ENCODE peak calls at places on chromosomes 16 and 17, in six cellular contexts. F, A, X, P, G and Y are unnamed samples. For H3K9me3, the result is how much of the 10 kb centered on the place peaks cover.

GRCh38 chr16:6957676-6958075 is 375.0 kb upstream of the RBFOX1 start:
- DNase-seq in P (no peak), G (no peak), F (no peak), X (no peak), A (no peak), Y (no peak)

GRCh38 chr16:67187175-67187900 is 2.6 kb downstream of the EXOC3L1 start:
- DNase-seq in G (peak), P (no peak), F (no peak), X (no peak), A (no peak), Y (no peak)

GRCh38 chr16:1781758-1782407 is 488 bp downstream of the SPSB3 start:
- DNase-seq in F (no peak), A (peak), X (peak), P (no peak), G (peak), Y (no peak)

GRCh38 chr17:19730829-19731228 is 14.4 kb upstream of the SLC47A2 start:
- DNase-seq in G (no peak), X (no peak), F (no peak), A (no peak), P (no peak), Y (no peak)

GRCh38 chr16:80285089-80285488 is 255.7 kb upstream of the DYNLRB2 start:
- DNase-seq in G (no peak), A (no peak), P (no peak), X (no peak), F (no peak), Y (no peak)

GRCh38 chr16:79008036-79008868 is 592.3 kb downstream of the MAF start:
- DNase-seq in X (peak), F (no peak), A (no peak), P (no peak), G (no peak), Y (no peak)

GRCh38 chr16:15639061-15639568 is 3.8 kb downstream of the MARF1 start:
- DNase-seq in P (no peak), X (no peak), A (no peak), G (no peak), F (no peak), Y (no peak)

GRCh38 chr17:42279776-42280630 is 3.8 kb upstream of the STAT5B start:
- DNase-seq in P (no peak), X (no peak), F (peak), A (no peak), G (no peak), Y (no peak)

GRCh38 chr17:66776999-66777688 is 57.8 kb upstream of the CACNG5 start:
- DNase-seq in P (no peak), F (no peak), G (no peak), X (no peak), A (no peak), Y (no peak)

GRCh38 chr16:22673463-22673862 is 140.5 kb upstream of the HS3ST2 start:
- DNase-seq in X (no peak), G (no peak), A (no peak), F (no peak), P (no peak), Y (no peak)

GRCh38 chr16:11386791-11387546 is 41.7 kb downstream of the RMI2 start:
- DNase-seq in F (no peak), X (peak), G (no peak), P (no peak), A (peak), Y (no peak)

GRCh38 chr17:74296548-74296936 is 22.5 kb downstream of the DNAI2 start:
- DNase-seq in G (peak), X (peak), A (peak), F (peak), P (peak), Y (peak)

GRCh38 chr16:88688013-88688778 is 1.9 kb upstream of the SNAI3 start:
- DNase-seq in X (peak), F (peak), P (no peak), A (no peak), G (no peak), Y (no peak)

GRCh38 chr16:2475413-2476344 is 752 bp downstream of the TBC1D24 start:
- DNase-seq in X (peak), A (peak), G (peak), P (no peak), F (no peak), Y (no peak)

GRCh38 chr17:43927101-43927935 is 15.0 kb downstream of the PPY start:
- DNase-seq in P (no peak), F (peak), X (no peak), A (no peak), G (no peak), Y (peak)

GRCh38 chr17:40819528-40820125 is 2.8 kb downstream of the KRT10 start:
- DNase-seq in G (no peak), P (no peak), A (peak), X (peak), F (no peak), Y (no peak)

GRCh38 chr16:77723108-77723514 is 797 bp downstream of the NUDT7 start:
- DNase-seq in A (no peak), G (peak), X (peak), F (peak), P (no peak), Y (peak)

GRCh38 chr16:14198012-14198411 is 126.9 kb downstream of the MRTFB start:
- DNase-seq in G (no peak), P (no peak), X (no peak), A (no peak), F (no peak), Y (no peak)

GRCh38 chr17:50944902-50945720 is 79.0 kb upstream of the TOB1 start:
- DNase-seq in G (no peak), A (no peak), X (no peak), F (peak), P (no peak), Y (no peak)

GRCh38 chr17:68861602-68862001 is 93.6 kb downstream of the ABCA8 start:
- DNase-seq in A (no peak), X (no peak), G (no peak), F (no peak), P (no peak), Y (no peak)

GRCh38 chr17:72751746-72752145 is 340.7 kb downstream of the SLC39A11 start:
- DNase-seq in P (no peak), G (no peak), A (no peak), X (no peak), F (no peak), Y (no peak)

GRCh38 chr17:80889231-80889896 is 102.3 kb upstream of the CHMP6 start:
- DNase-seq in X (no peak), P (no peak), A (no peak), F (peak), G (no peak), Y (no peak)

GRCh38 chr17:74410001-74410443 is 21.9 kb upstream of the GPRC5C start:
- DNase-seq in P (no peak), X (no peak), A (no peak), G (no peak), F (no peak), Y (no peak)

GRCh38 chr17:79840204-79840988 is 1.2 kb upstream of the CBX4 start:
- DNase-seq in F (peak), X (no peak), P (peak), A (no peak), G (peak), Y (peak)
- H3K27ac ChIP-seq in F (peak), X (peak), P (no peak), A (peak), G (peak), Y (peak)

DNA sequence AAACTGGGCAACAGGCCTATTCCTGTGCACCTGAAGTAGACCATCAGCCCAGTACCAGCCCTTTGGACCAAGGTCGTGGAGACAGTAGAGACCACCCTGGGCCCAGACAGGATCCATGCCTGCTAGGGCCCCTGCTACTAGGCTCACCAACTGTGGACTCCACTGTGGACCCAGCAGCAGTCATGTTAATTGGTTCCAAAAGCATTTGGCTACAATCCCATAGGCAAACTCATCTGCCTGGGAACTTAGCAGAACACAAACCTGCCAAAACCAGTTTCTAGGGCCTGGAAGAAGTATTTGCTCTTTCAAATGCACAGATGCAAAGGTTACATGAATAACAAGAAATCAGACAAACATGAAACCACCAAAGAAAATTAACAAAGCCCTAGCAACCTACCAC is 53.1 kb downstream of the ACSM2A start:
- DNase-seq in P (peak), G (no peak), X (no peak), A (no peak), F (no peak), Y (no peak)
- H3K9me3 ChIP-seq in P (under half), G (under half), X (under half), A (under half), F (under half), Y (under half)

GRCh38 chr16:660132-660458 is 7.8 kb upstream of the RHOT2 start:
- DNase-seq in P (no peak), A (no peak), G (no peak), F (no peak), X (no peak), Y (no peak)

GRCh38 chr16:659618-660017 is 8.3 kb upstream of the RHOT2 start:
- DNase-seq in F (no peak), G (no peak), A (no peak), P (no peak), X (no peak), Y (no peak)

GRCh38 chr16:662095-662494 is 5.8 kb upstream of the RHOT2 start:
- DNase-seq in A (no peak), X (no peak), P (no peak), G (no peak), F (no peak), Y (no peak)

GRCh38 chr16:661184-661821 is 6.6 kb upstream of the RHOT2 start:
- DNase-seq in F (no peak), P (no peak), X (no peak), A (no peak), G (no peak), Y (no peak)

DNA sequence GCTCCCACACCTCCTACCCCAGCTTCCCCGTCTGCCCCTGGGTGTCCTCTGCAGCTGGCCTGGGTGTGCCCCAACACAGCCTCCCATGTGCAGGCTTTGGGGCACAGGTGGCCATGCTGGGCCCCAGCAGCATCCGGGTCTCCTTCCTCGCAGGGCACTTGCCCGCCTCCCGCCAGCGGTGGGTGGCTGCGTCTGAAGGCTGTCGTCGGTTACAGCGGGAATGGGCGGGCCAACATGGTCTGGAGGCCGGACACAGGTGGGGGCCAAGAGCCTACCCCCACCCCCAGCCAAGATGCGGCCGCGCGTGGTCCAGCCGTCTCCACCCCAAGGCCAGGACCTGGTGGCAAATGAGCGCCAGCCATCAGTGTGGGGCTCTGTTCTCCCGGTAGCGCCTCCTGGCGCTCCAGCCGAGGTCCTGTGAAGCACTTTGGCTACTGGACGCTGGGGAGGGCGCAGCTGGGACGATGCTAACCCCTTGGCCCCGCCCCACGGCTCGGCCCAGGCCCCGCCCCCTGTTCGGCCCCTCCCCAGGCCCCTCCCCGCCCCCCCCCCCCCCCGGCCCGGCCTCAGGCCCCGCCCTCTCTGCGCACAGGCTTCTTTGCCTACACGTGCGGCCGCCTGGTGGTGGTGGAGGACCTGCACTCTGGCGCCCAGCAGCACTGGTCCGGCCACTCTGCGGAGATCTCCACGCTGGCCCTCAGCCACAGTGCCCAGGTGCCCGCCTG is 7.3 kb upstream of the RHOT2 start:
- DNase-seq in P (peak), X (peak), F (peak), A (peak), G (peak), Y (peak)
- TF ChIP-seq CTCF in P (peak), X (peak), F (peak), A (peak), G (peak), Y (peak)

GRCh38 chr17:61644800-61645774 is 54.1 kb upstream of the NACA2 start:
- DNase-seq in F (no peak), G (no peak), P (no peak), X (no peak), A (no peak), Y (no peak)
- H3K27ac ChIP-seq in F (no peak), G (no peak), P (no peak), X (no peak), A (no peak), Y (no peak)

GRCh38 chr16:12737563-12737962 is 66.1 kb downstream of the CPPED1 start:
- DNase-seq in F (no peak), A (no peak), G (no peak), X (peak), P (no peak), Y (no peak)

GRCh38 chr16:12735805-12736204 is 67.9 kb downstream of the CPPED1 start:
- DNase-seq in P (no peak), F (no peak), A (no peak), G (no peak), X (no peak), Y (no peak)

GRCh38 chr16:12729448-12729847 is 74.2 kb downstream of the CPPED1 start:
- DNase-seq in F (no peak), G (no peak), X (no peak), P (no peak), A (no peak), Y (no peak)

GRCh38 chr16:12728471-12728870 is 75.2 kb downstream of the CPPED1 start:
- DNase-seq in P (no peak), A (no peak), G (no peak), X (no peak), F (no peak), Y (no peak)

GRCh38 chr16:12732600-12732999 is 71.1 kb downstream of the CPPED1 start:
- DNase-seq in F (no peak), A (no peak), P (no peak), G (no peak), X (no peak), Y (no peak)
- H3K9me3 ChIP-seq in F (under half), A (under half), P (under half), G (under half), X (under half), Y (under half)

GRCh38 chr16:85058909-85059308 is 31.3 kb downstream of the KIAA0513 start:
- DNase-seq in F (no peak), X (no peak), A (no peak), G (no peak), P (no peak), Y (no peak)

GRCh38 chr16:85056211-85056748 is 28.7 kb downstream of the KIAA0513 start:
- DNase-seq in P (no peak), F (no peak), X (peak), G (no peak), A (no peak), Y (no peak)

GRCh38 chr16:85055503-85056210 is 28.1 kb downstream of the KIAA0513 start:
- DNase-seq in G (no peak), X (peak), F (peak), A (no peak), P (peak), Y (no peak)

GRCh38 chr16:85057948-85058347 is 30.4 kb downstream of the KIAA0513 start:
- DNase-seq in F (no peak), G (no peak), X (no peak), A (no peak), P (no peak), Y (no peak)

GRCh38 chr16:85057212-85057889 is 29.8 kb downstream of the KIAA0513 start:
- DNase-seq in X (peak), F (no peak), P (no peak), G (no peak), A (peak), Y (no peak)
- TF ChIP-seq CTCF in X (peak), F (no peak), P (no peak), G (no peak), A (no peak), Y (peak)

GRCh38 chr17:4332296-4332970 is 34.0 kb downstream of the UBE2G1 start:
- DNase-seq in X (no peak), P (no peak), F (no peak), A (no peak), G (no peak), Y (no peak)
- H3K27ac ChIP-seq in X (peak), P (no peak), F (peak), A (peak), G (no peak), Y (peak)

GRCh38 chr17:61617261-61617660 is 26.2 kb upstream of the NACA2 start:
- DNase-seq in X (no peak), P (no peak), G (no peak), F (no peak), A (no peak), Y (no peak)
- H3K9me3 ChIP-seq in X (under half), P (under half), G (under half), F (under half), A (under half), Y (under half)

GRCh38 chr17:2786176-2786881 is 9.9 kb upstream of the RAP1GAP2 start:
- DNase-seq in P (peak), F (peak), X (peak), G (peak), A (peak), Y (peak)
- TF ChIP-seq CTCF in P (peak), F (peak), X (peak), G (no peak), A (peak), Y (peak)